ENCODE peak calls at places on chromosome 22, in four cellular contexts. W, E, R and B are unnamed samples.

GRCh38 chr22:47333625-47334024 is 571.2 kb downstream of the TBC1D22A start:
- DNase-seq in W (no peak), E (peak; percentile 86), R (no peak), B (peak; percentile 83)

GRCh38 chr22:35615156-35615555 is 2.0 kb downstream of the MB start:
- DNase-seq in W (no peak), E (no peak), R (no peak), B (no peak)

GRCh38 chr22:21861290-21861848 is 6.1 kb downstream of the MAPK1 start:
- DNase-seq in W (no peak), E (no peak), R (no peak), B (no peak)

GRCh38 chr22:20573176-20573829 is 65.9 kb downstream of the MED15 start:
- DNase-seq in W (no peak), E (no peak), R (no peak), B (no peak)

GRCh38 chr22:27011717-27012116 is 354.3 kb downstream of the MIAT start:
- DNase-seq in W (no peak), E (no peak), R (no peak), B (no peak)

GRCh38 chr22:26579331-26579886 is 10.5 kb downstream of the TPST2 start:
- DNase-seq in W (no peak), E (no peak), R (no peak), B (no peak)

GRCh38 chr22:40422558-40423245 is 52.3 kb downstream of the SGSM3 start:
- DNase-seq in W (no peak), E (no peak), R (no peak), B (no peak)

GRCh38 chr22:46085831-46086576 is 64.3 kb upstream of the PPARA start:
- DNase-seq in W (peak; percentile 58), E (peak; percentile 97), R (no peak), B (peak; percentile 74)

GRCh38 chr22:27195104-27195503 is 537.7 kb downstream of the MIAT start:
- DNase-seq in W (no peak), E (peak; percentile 90), R (no peak), B (no peak)

GRCh38 chr22:33787645-33788456 is 132.4 kb downstream of the LARGE1 start:
- DNase-seq in W (no peak), E (no peak), R (no peak), B (no peak)

GRCh38 chr22:33931406-33931805 is 11.1 kb upstream of the LARGE1 start:
- DNase-seq in W (no peak), E (no peak), R (no peak), B (no peak)

GRCh38 chr22:41909290-41910049 is 5.4 kb downstream of the SHISA8 start:
- DNase-seq in W (no peak), E (no peak), R (no peak), B (no peak)

GRCh38 chr22:28949788-28950187 is 66.4 kb downstream of the ZNRF3 start:
- DNase-seq in W (no peak), E (no peak), R (no peak), B (peak; percentile 65)

DNA sequence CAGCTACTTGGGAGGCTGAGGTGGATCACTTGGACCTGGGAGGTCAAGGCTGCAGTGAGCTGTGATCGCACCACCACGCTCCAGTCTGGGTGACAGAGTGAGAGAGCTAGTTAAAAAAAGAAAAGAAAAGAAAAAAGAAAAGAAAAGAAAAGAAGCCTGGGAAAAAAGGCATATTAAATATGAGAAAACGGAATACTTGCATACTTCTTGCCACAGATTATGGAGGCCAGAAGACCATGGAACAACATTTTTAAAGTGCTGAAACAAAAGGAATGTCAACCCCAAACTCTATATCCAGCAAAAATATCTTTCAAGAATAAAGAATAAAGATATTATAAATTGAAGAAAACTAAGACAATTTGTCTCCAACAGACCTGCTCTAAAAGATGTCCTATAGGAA is 191.9 kb downstream of the EFCAB6 start:
- DNase-seq in W (no peak), E (no peak), R (no peak), B (no peak)
- H3K4me3 ChIP-seq in W (no peak overlapping the region), E (no peak overlapping the region), R (no peak overlapping the region), B (no peak overlapping the region)

GRCh38 chr22:38841635-38842034 is 2.2 kb downstream of the NPTXR start:
- DNase-seq in W (no peak), E (no peak), R (no peak), B (no peak)

GRCh38 chr22:38842512-38843200 is 1.2 kb downstream of the NPTXR start:
- DNase-seq in W (no peak), E (no peak), R (no peak), B (no peak)

GRCh38 chr22:38840129-38840528 is 3.7 kb downstream of the NPTXR start:
- DNase-seq in W (no peak), E (no peak), R (no peak), B (no peak)

GRCh38 chr22:38843201-38843715 is 570 bp downstream of the NPTXR start:
- DNase-seq in W (no peak), E (peak; percentile 71), R (no peak), B (peak; percentile 77)

DNA sequence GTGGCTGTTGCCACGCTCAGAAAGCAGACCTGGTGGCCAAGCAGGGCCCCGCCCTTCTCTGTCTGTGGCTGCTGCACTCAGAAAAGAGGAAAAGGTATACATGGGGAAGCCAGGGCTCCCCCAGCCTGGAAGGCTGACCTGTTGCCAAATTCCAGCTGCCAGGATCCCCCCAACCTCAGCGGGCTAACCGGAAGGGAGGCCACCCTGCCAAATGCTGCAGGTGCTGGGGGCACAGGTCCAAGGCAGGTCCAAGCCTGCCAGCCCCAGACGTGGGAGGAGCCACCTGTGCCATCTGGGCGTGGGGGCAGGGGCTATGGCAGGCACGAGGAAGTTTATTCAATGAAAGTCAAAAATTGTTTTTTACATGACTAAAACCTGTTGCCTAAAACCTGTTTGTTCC is 2.6 kb downstream of the NPTXR start:
- DNase-seq in W (no peak), E (no peak), R (no peak), B (no peak)
- H3K4me3 ChIP-seq in W (no peak overlapping the region), E (no peak overlapping the region), R (peak overlapping the region; percentile 30), B (no peak overlapping the region)

GRCh38 chr22:24423519-24424000 is 3.8 kb upstream of the ADORA2A start:
- DNase-seq in W (no peak), E (peak; percentile 34), R (no peak), B (peak; percentile 65)
- H3K4me3 ChIP-seq in W (peak overlapping the region; percentile 60), E (peak overlapping the region; percentile 22), R (peak overlapping the region; percentile 69), B (peak overlapping the region; percentile 43)

GRCh38 chr22:30821381-30821780 is 126.7 kb downstream of the OSBP2 start:
- DNase-seq in W (no peak), E (no peak), R (no peak), B (no peak)

GRCh38 chr22:30822216-30823014 is 127.7 kb downstream of the OSBP2 start:
- DNase-seq in W (no peak), E (no peak), R (no peak), B (peak; percentile 41)

GRCh38 chr22:30824096-30824495 is 129.4 kb downstream of the OSBP2 start:
- DNase-seq in W (no peak), E (no peak), R (no peak), B (no peak)

GRCh38 chr22:30823015-30823370 is 128.3 kb downstream of the OSBP2 start:
- DNase-seq in W (no peak), E (no peak), R (no peak), B (no peak)

GRCh38 chr22:30821863-30822215 is 127.2 kb downstream of the OSBP2 start:
- DNase-seq in W (no peak), E (no peak), R (no peak), B (no peak)
- H3K4me3 ChIP-seq in W (peak overlapping the region; percentile 9), E (no peak overlapping the region), R (peak overlapping the region; percentile 49), B (peak overlapping the region; percentile 41)

DNA sequence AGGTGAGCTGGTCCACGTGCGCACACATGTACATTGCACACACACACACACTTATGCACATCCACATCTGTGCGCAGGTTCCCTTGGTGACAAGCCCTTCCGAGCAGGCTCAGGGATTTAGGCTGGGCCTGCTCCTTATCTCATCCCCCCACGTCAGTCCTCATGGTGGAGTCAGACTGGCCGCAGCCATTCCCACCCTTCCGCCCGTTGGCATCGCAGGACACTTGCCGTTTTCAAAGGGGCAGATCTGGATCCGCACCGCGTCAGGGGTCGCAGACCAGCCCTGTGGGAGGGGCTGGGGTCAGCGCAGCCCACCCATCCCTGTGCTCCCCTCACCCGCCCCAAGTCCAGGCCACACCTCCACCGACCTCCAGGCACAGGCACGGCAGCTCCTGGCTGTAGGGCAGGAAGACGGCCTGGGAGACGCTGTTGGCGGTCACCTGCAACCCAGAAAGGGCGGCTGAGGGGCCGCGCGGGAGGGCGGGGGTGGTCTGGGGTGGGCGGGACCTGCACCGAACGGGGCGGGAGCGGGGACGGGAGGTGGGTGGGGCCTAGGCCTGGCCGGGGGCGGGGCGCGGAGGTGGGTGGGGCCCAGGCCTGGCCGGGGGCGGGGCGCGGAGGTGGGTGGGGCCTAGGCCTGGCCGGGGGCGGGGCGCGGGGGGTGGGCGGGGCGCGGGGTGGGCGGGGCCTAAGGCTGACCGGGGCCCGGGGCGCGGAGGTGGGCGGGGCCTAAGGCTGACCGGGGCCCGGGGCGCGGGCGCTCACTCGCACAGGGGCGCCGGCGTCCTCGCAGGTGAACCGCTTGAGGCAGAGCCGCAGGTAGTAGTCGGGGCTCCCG is 13.3 kb downstream of the IL17REL start:
- DNase-seq in W (no peak), E (no peak), R (peak; percentile 1), B (peak; percentile 30)
- H3K4me3 ChIP-seq in W (no peak overlapping the region), E (no peak overlapping the region), R (peak overlapping the region; percentile 16), B (no peak overlapping the region)

DNA sequence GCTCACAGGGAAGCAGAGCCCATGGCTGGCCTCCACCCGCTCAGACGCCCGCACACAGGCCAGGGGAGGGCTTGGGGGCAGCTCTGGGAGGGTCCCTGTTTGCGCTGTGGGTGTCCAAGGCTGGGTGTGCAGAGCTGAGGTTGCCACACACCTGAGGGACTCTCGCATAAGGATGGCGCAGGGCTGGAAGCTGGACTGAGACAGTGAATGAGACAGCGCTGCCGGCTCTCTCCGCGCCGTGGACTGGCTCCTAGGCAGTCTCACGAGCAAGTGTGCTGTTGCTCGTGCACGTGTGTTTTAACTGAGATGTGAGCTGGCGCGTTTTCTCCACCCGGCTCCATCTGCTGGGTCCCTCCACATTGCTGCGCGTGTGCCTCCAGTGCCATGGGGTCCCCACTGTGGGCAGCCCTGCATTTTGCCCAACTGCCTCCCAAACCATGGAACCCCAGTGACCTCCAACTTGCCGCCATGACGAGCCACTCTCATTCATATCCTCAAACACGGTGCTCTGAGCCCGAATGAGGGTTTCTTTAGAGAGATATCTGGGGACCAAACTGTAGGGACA is 4.2 kb upstream of the BID start:
- DNase-seq in W (no peak), E (no peak), R (no peak), B (no peak)
- H3K4me3 ChIP-seq in W (no peak overlapping the region), E (no peak overlapping the region), R (no peak overlapping the region), B (no peak overlapping the region)